ENCODE peak calls at places on chromosomes 1 and 21, in nine cellular contexts. O, T, M, I, V, E, W, X and B are unnamed samples.

GRCh38 chr1:19936061-19936750 is 12.8 kb upstream of the PLA2G2E start:
- DNase-seq in O (no peak), T (no peak), M (no peak), I (no peak), V (no peak), E (no peak), W (no peak), X (no peak), B (no peak)

GRCh38 chr1:205922314-205922713 is 20.9 kb downstream of the SLC26A9 start:
- DNase-seq in O (no peak), T (no peak), M (no peak), I (no peak), V (no peak), E (no peak), W (no peak), X (no peak), B (no peak)

GRCh38 chr1:39270368-39270767 is 65.9 kb downstream of the MACF1 start:
- DNase-seq in O (no peak), T (no peak), M (no peak), I (no peak), V (no peak), E (no peak), W (no peak), X (no peak), B (no peak)

GRCh38 chr1:202324646-202325045 is 17.1 kb downstream of the UBE2T start:
- DNase-seq in O (no peak), T (no peak), M (no peak), I (no peak), V (no peak), E (no peak), W (no peak), X (no peak), B (no peak)

GRCh38 chr21:45338326-45339017 is 50.8 kb upstream of the POFUT2 start:
- DNase-seq in O (no peak), T (no peak), M (no peak), I (no peak), V (no peak), E (no peak), W (no peak), X (no peak), B (no peak)

GRCh38 chr21:38820471-38821239 is 14.9 kb downstream of the ETS2 start:
- DNase-seq in O (peak), T (no peak), M (no peak), I (no peak), V (no peak), E (no peak), W (no peak), X (no peak), B (no peak)

GRCh38 chr1:203478231-203478630 is 2.6 kb downstream of the PRELP start:
- DNase-seq in O (no peak), T (no peak), M (no peak), I (no peak), V (no peak), E (no peak), W (no peak), X (peak), B (no peak)

GRCh38 chr1:242828828-242829227 is 304.3 kb upstream of the PLD5 start:
- DNase-seq in O (no peak), T (no peak), M (no peak), I (no peak), V (no peak), E (no peak), W (no peak), X (no peak), B (no peak)

GRCh38 chr21:45317401-45318145 is 29.9 kb upstream of the POFUT2 start:
- DNase-seq in O (peak), T (no peak), M (no peak), I (no peak), V (no peak), E (no peak), W (peak), X (no peak), B (no peak)

GRCh38 chr21:37904879-37905278 is 11.4 kb downstream of the KCNJ6 start:
- DNase-seq in O (no peak), T (no peak), M (no peak), I (no peak), V (no peak), E (no peak), W (no peak), X (peak), B (no peak)